ENCODE peak calls at places on chromosomes 12 and 14, in nine cellular contexts. One of them, this sample, is unnamed.

GRCh38 chr12:128551266-128552025 is 272.3 kb downstream of the SLC15A4 start:
- DNase-seq in GM03348: no peak
- DNase-seq in NCI-H2081: no peak
- DNase-seq in endothelial cell: no peak
- DNase-seq in lower leg skin: no peak
- DNase-seq in H4: no peak
- DNase-seq in substantia nigra: no peak
- DNase-seq in adipocyte: no peak
- DNase-seq in NCI-H82: peak
- DNase-seq in this sample: no peak

GRCh38 chr12:49706351-49707126 is 666 bp downstream of the FMNL3 start:
- DNase-seq in H4: peak
- DNase-seq in NCI-H2081: no peak
- DNase-seq in NCI-H82: peak
- DNase-seq in substantia nigra: peak
- DNase-seq in lower leg skin: peak
- DNase-seq in adipocyte: peak
- DNase-seq in GM03348: peak
- DNase-seq in endothelial cell: peak
- DNase-seq in this sample: no peak

GRCh38 chr12:95143784-95144205 is 70.4 kb upstream of the NR2C1 start:
- DNase-seq in GM03348: no peak
- DNase-seq in endothelial cell: no peak
- DNase-seq in adipocyte: no peak
- DNase-seq in NCI-H82: no peak
- DNase-seq in NCI-H2081: peak
- DNase-seq in lower leg skin: no peak
- DNase-seq in H4: peak
- DNase-seq in substantia nigra: no peak
- DNase-seq in this sample: no peak

GRCh38 chr12:14373202-14373601 is 7.7 kb downstream of the ATF7IP start:
- DNase-seq in H4: peak
- DNase-seq in substantia nigra: no peak
- DNase-seq in GM03348: no peak
- DNase-seq in NCI-H2081: no peak
- DNase-seq in lower leg skin: no peak
- DNase-seq in endothelial cell: no peak
- DNase-seq in NCI-H82: no peak
- DNase-seq in adipocyte: peak
- DNase-seq in this sample: no peak

GRCh38 chr12:14643247-14643646 is 53.2 kb downstream of the GUCY2C start:
- DNase-seq in substantia nigra: no peak
- DNase-seq in H4: no peak
- DNase-seq in endothelial cell: no peak
- DNase-seq in NCI-H82: no peak
- DNase-seq in NCI-H2081: no peak
- DNase-seq in GM03348: no peak
- DNase-seq in adipocyte: no peak
- DNase-seq in lower leg skin: no peak
- DNase-seq in this sample: no peak

GRCh38 chr12:44405267-44405666 is 470.8 kb downstream of the NELL2 start:
- DNase-seq in NCI-H2081: no peak
- DNase-seq in endothelial cell: no peak
- DNase-seq in NCI-H82: peak
- DNase-seq in substantia nigra: no peak
- DNase-seq in adipocyte: no peak
- DNase-seq in lower leg skin: no peak
- DNase-seq in H4: no peak
- DNase-seq in GM03348: no peak
- DNase-seq in this sample: no peak

GRCh38 chr14:83975435-83976222 is 1554.3 kb upstream of the FLRT2 start:
- DNase-seq in GM03348: no peak
- DNase-seq in lower leg skin: no peak
- DNase-seq in adipocyte: peak
- DNase-seq in NCI-H2081: no peak
- DNase-seq in NCI-H82: no peak
- DNase-seq in substantia nigra: no peak
- DNase-seq in H4: no peak
- DNase-seq in endothelial cell: no peak
- DNase-seq in this sample: no peak

GRCh38 chr12:132445884-132446471 is 44.0 kb upstream of the FBRSL1 start:
- DNase-seq in NCI-H2081: peak
- DNase-seq in lower leg skin: peak
- DNase-seq in adipocyte: no peak
- DNase-seq in endothelial cell: peak
- DNase-seq in GM03348: no peak
- DNase-seq in substantia nigra: no peak
- DNase-seq in NCI-H82: peak
- DNase-seq in H4: peak
- DNase-seq in this sample: no peak

GRCh38 chr12:42236017-42236416 is 2.0 kb downstream of the YAF2 start:
- DNase-seq in substantia nigra: no peak
- DNase-seq in lower leg skin: no peak
- DNase-seq in GM03348: no peak
- DNase-seq in NCI-H2081: no peak
- DNase-seq in H4: no peak
- DNase-seq in adipocyte: peak
- DNase-seq in endothelial cell: no peak
- DNase-seq in NCI-H82: no peak
- DNase-seq in this sample: no peak

GRCh38 chr12:1922985-1923384 is 4.5 kb upstream of the CACNA2D4 start:
- DNase-seq in GM03348: peak
- DNase-seq in adipocyte: no peak
- DNase-seq in substantia nigra: no peak
- DNase-seq in NCI-H2081: no peak
- DNase-seq in NCI-H82: no peak
- DNase-seq in lower leg skin: no peak
- DNase-seq in H4: no peak
- DNase-seq in endothelial cell: no peak
- DNase-seq in this sample: no peak

GRCh38 chr12:129762436-129762835 is 141.4 kb downstream of the TMEM132D start:
- DNase-seq in NCI-H2081: no peak
- DNase-seq in substantia nigra: no peak
- DNase-seq in NCI-H82: no peak
- DNase-seq in adipocyte: no peak
- DNase-seq in H4: no peak
- DNase-seq in GM03348: no peak
- DNase-seq in endothelial cell: no peak
- DNase-seq in lower leg skin: no peak
- DNase-seq in this sample: no peak

GRCh38 chr14:105330491-105330895 is 15.9 kb downstream of the PACS2 start:
- DNase-seq in adipocyte: peak
- DNase-seq in lower leg skin: no peak
- DNase-seq in H4: peak
- DNase-seq in substantia nigra: no peak
- DNase-seq in NCI-H82: no peak
- DNase-seq in NCI-H2081: peak
- DNase-seq in endothelial cell: no peak
- DNase-seq in GM03348: peak
- DNase-seq in this sample: no peak

GRCh38 chr12:53777936-53778644 is 26.3 kb upstream of the CISTR start:
- DNase-seq in NCI-H2081: no peak
- DNase-seq in NCI-H82: no peak
- DNase-seq in GM03348: no peak
- DNase-seq in H4: no peak
- DNase-seq in substantia nigra: no peak
- DNase-seq in adipocyte: no peak
- DNase-seq in lower leg skin: no peak
- DNase-seq in endothelial cell: no peak
- DNase-seq in this sample: no peak

This sample was measured in T47D.